ENCODE peak calls at places on chromosomes 4 and X, in seven cellular contexts. V is BE2C, W is A549, K is cardiac muscle cell, H is lower lobe of right lung, I is foreskin fibroblast, S is epithelial cell of esophagus. T is an unnamed sample.

GRCh38 chrX:78886550-78886949 is 58.6 kb upstream of the P2RY10 start:
- DNase-seq in W (peak), S (peak), I (peak), V (no peak), K (peak), H (no peak), T (peak)

GRCh38 chrX:21747523-21747922 is 10.4 kb downstream of the SMPX start:
- DNase-seq in S (no peak), W (no peak), H (no peak), K (peak), I (no peak), V (no peak), T (no peak)

GRCh38 chrX:147699061-147699460 is 212.7 kb upstream of the FMR1 start:
- DNase-seq in V (no peak), K (no peak), W (no peak), H (no peak), S (no peak), I (no peak), T (no peak)

GRCh38 chr4:1939664-1940509 is 68.7 kb downstream of the NSD2 start:
- DNase-seq in V (no peak), I (peak), W (no peak), K (no peak), S (peak), H (no peak), T (peak)

GRCh38 chrX:118216086-118216485 is 99.5 kb upstream of the KLHL13 start:
- DNase-seq in I (no peak), H (no peak), V (no peak), S (no peak), W (no peak), K (no peak), T (no peak)

GRCh38 chrX:45472968-45473367 is 272.3 kb upstream of the DIPK2B start:
- DNase-seq in H (no peak), W (no peak), K (no peak), S (no peak), V (no peak), I (peak), T (peak)

GRCh38 chrX:155334486-155335316 is at the start of gene CLIC2:
- DNase-seq in V (no peak), H (peak), I (peak), S (peak), W (peak), K (no peak), T (peak)

GRCh38 chr4:14168919-14169318 is 541.4 kb upstream of the BOD1L1 start:
- DNase-seq in W (peak), H (no peak), V (no peak), I (peak), K (peak), S (peak), T (peak)

GRCh38 chrX:46144566-46144965 is 400.7 kb downstream of the ZNF674 start:
- DNase-seq in V (no peak), W (no peak), I (no peak), S (no peak), K (no peak), H (no peak), T (no peak)

GRCh38 chr4:187362937-187363336 is 632.6 kb upstream of the ZFP42 start:
- DNase-seq in H (no peak), I (no peak), W (no peak), S (no peak), V (no peak), K (no peak), T (no peak)

GRCh38 chrX:74325130-74326059 is 21.4 kb downstream of the ZCCHC13 start:
- DNase-seq in V (no peak), W (no peak), I (no peak), S (no peak), K (no peak), H (no peak), T (no peak)

GRCh38 chrX:55119712-55120111 is 30.9 kb downstream of the PAGE2 start:
- DNase-seq in W (no peak), K (no peak), S (no peak), V (no peak), H (no peak), I (no peak), T (no peak)

DNA sequence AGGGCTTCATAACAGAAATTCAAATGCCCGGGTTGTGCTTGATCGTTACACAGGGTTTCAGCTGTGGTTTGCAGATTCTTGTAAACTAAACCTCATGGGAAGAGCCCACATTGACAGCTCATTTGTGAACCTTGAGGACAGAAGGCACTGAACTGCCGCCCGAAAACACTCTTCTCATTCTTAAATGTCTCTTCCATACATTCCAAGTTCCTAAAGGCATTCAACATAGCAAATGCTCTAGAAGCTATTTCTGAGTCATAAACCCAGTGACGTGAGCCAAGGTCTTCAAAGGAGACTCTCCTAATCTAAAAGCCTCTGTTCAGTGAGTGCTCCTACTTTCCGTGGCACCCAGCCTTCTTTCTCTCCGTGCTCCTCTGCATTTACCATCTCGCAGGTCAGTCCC is 737.8 kb upstream of the FRG1 start:
- DNase-seq in W (peak), S (peak), V (no peak), H (no peak), K (peak), I (no peak), T (peak)
- H3K4me3 ChIP-seq in W (no peak), S (peak), V (no peak), H (peak), K (no peak), I (peak), T (no peak)

DNA sequence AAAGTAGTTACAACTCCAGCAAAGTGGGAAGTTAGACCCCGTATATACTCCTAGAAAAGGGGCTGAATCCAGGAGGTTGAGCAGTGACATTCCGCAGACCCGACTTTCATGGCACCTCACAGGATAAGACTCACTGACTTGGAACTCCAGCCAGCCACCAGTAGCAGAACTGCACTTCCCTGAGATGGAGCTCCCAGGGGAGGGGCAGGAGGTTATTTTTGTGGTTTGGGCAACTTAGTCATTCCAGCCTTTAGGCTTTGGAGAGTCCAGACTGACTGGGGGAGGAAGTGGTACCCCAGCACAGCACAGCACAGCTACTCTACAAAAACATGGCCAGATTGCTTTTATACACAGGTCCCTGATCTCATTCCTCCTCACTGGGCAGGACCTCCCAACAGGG is 319.1 kb downstream of the PCDH19 start:
- DNase-seq in S (peak), H (no peak), W (no peak), K (no peak), V (no peak), I (peak), T (peak)
- TF ChIP-seq CTCF in S (no peak), H (no peak), W (no peak), K (no peak), V (no peak), I (no peak), T (no peak)

GRCh38 chr4:100895572-100896197 is 377.9 kb upstream of the EMCN start:
- DNase-seq in W (no peak), K (no peak), V (no peak), H (no peak), S (no peak), I (no peak), T (no peak)
- H3K4me3 ChIP-seq in W (no peak), K (no peak), V (no peak), H (peak), S (no peak), I (peak), T (no peak)

GRCh38 chrX:143669395-143669794 is 33.5 kb upstream of the SLITRK4 start:
- DNase-seq in I (no peak), W (no peak), H (no peak), V (no peak), K (no peak), S (peak), T (peak)
- TF ChIP-seq CTCF in I (no peak), W (no peak), H (no peak), V (no peak), K (peak), S (peak), T (no peak)

GRCh38 chr4:16129336-16129735 is 45.5 kb upstream of the PROM1 start:
- DNase-seq in K (peak), S (no peak), V (peak), I (no peak), H (no peak), W (no peak), T (no peak)
- H3K4me3 ChIP-seq in K (no peak), S (no peak), V (no peak), I (no peak), H (no peak), W (no peak), T (no peak)

GRCh38 chr4:72909461-72909860 is 160.1 kb downstream of the COX18 start:
- DNase-seq in I (no peak), V (no peak), W (no peak), H (no peak), K (peak), S (peak), T (no peak)
- TF ChIP-seq CTCF in I (no peak), V (peak), W (no peak), H (peak), K (peak), S (peak), T (peak)

GRCh38 chr4:25662306-25662705 is 6.7 kb downstream of the SLC34A2 start:
- DNase-seq in H (no peak), V (no peak), I (no peak), K (no peak), S (no peak), W (no peak), T (no peak)

GRCh38 chr4:25654971-25655963 is at the start of gene SLC34A2:
- DNase-seq in W (no peak), K (peak), I (no peak), H (peak), V (no peak), S (peak), T (no peak)

GRCh38 chr4:25656031-25656430 is 380 bp downstream of the SLC34A2 start:
- DNase-seq in S (no peak), W (no peak), I (no peak), K (no peak), V (no peak), H (no peak), T (no peak)

GRCh38 chr4:25658777-25659176 is 3.1 kb downstream of the SLC34A2 start:
- DNase-seq in I (no peak), V (no peak), H (no peak), W (no peak), S (no peak), K (no peak), T (no peak)

DNA sequence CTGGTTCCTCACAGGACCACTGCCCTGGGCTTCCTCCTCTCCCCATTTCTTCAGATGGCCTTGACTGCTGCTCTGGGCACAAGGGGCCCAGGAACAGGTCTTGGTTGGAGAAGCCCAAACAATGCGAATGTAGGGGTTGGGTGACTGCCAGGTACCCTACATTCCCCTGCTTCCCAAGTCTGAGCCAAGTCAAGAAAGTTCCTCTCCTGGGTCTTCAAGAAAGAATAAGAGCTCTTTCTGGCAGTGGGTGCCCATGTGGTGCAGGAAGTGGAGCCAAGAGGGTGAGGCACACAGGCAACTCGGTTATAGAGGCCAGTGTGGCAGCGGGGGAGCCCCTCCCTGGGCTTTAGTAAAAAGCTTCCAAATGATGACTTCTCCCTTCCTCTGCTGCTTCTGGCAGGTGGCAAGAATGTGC is 2.7 kb downstream of the SLC34A2 start:
- DNase-seq in H (no peak), V (no peak), W (no peak), S (no peak), I (no peak), K (no peak), T (no peak)
- H3K4me3 ChIP-seq in H (peak), V (no peak), W (no peak), S (no peak), I (no peak), K (no peak), T (no peak)

DNA sequence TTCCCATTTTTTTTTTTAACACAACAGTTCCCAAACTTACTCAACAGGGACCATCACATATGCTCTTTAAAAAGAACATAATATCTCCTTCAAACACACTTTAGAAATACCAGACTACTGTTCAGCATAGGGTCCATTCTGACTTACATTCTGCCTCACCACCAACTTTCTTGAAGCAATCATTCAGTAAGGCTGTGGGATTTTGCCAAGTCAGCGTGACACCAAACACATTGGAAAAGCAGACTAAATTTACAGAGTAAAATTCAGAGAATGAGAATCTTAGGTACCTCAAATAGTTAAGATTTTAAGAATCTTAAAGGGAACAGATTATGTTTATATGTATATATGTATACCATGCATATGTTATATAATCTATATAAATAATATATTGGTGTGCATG is 7.2 kb upstream of the PUDP start:
- DNase-seq in K (no peak), H (no peak), W (no peak), S (no peak), I (no peak), V (no peak), T (no peak)
- TF ChIP-seq CTCF in K (no peak), H (no peak), W (no peak), S (no peak), I (no peak), V (no peak), T (no peak)

T was measured in astrocyte of the spinal cord.